ENCODE peak calls at places on chromosomes 7 and 10, in eight cellular contexts. R is Panc1, Q is HCT116, C is GM23338, L is HepG2, N is SK-N-SH, D is K562, F is GM12878. O is an unnamed sample.

GRCh38 chr7:157529768-157530560 is 193.2 kb downstream of the DNAJB6 start:
- DNase-seq in R (no peak), Q (no peak), C (no peak), L (no peak), N (no peak), D (no peak), F (no peak), O (no peak)

GRCh38 chr7:155959894-155960293 is 147.6 kb upstream of the SHH start:
- DNase-seq in R (no peak), Q (peak; percentile 93), C (no peak), L (no peak), N (no peak), D (no peak), F (no peak), O (no peak)

GRCh38 chr7:46811529-46811928 is 770.4 kb downstream of the TNS3 start:
- DNase-seq in R (no peak), Q (no peak), C (no peak), L (no peak), N (no peak), D (no peak), F (no peak), O (no peak)

GRCh38 chr7:5694221-5694754 is 87.2 kb downstream of the RNF216 start:
- DNase-seq in R (no peak), Q (no peak), C (no peak), L (no peak), N (no peak), D (no peak), F (no peak), O (no peak)

GRCh38 chr7:12729112-12729511 is 41.7 kb downstream of the ARL4A start:
- DNase-seq in R (no peak), Q (no peak), C (peak; percentile 81), L (peak; percentile 18), N (peak; percentile 66), D (peak; percentile 82), F (no peak), O (peak; percentile 73)

GRCh38 chr10:22612316-22612715 is 102.1 kb downstream of the PIP4K2A start:
- DNase-seq in R (no peak), Q (no peak), C (no peak), L (no peak), N (no peak), D (no peak), F (no peak), O (no peak)

GRCh38 chr7:108480311-108480710 is 24.1 kb upstream of the NRCAM start:
- DNase-seq in R (no peak), Q (no peak), C (no peak), L (no peak), N (no peak), D (no peak), F (no peak), O (no peak)

GRCh38 chr7:23966941-23967340 is 256.9 kb downstream of the STK31 start:
- DNase-seq in R (no peak), Q (no peak), C (no peak), L (no peak), N (no peak), D (no peak), F (no peak), O (no peak)

GRCh38 chr7:129824291-129825004 is 128.3 kb downstream of the UBE2H start:
- DNase-seq in R (no peak), Q (no peak), C (no peak), L (no peak), N (no peak), D (no peak), F (no peak), O (no peak)

GRCh38 chr10:94397549-94398370 is 4.6 kb upstream of the TBC1D12 start:
- DNase-seq in R (no peak), Q (no peak), C (peak; percentile 28), L (peak; percentile 30), N (peak; percentile 6), D (no peak), F (no peak), O (no peak)

GRCh38 chr10:106836923-106837322 is 327.6 kb downstream of the SORCS1 start:
- DNase-seq in R (no peak), Q (no peak), C (no peak), L (no peak), N (no peak), D (no peak), F (peak; percentile 83), O (peak; percentile 49)

GRCh38 chr7:4015371-4015770 is 666.7 kb upstream of the FOXK1 start:
- DNase-seq in R (no peak), Q (no peak), C (no peak), L (no peak), N (no peak), D (no peak), F (no peak), O (no peak)

GRCh38 chr10:88491314-88491713 is 91.8 kb downstream of the RNLS start:
- DNase-seq in R (no peak), Q (no peak), C (no peak), L (no peak), N (no peak), D (no peak), F (no peak), O (peak; percentile 20)

GRCh38 chr10:73586583-73586984 is 4.6 kb downstream of the USP54 start:
- DNase-seq in R (no peak), Q (no peak), C (no peak), L (peak; percentile 93), N (peak; percentile 10), D (no peak), F (no peak), O (peak; percentile 7)

GRCh38 chr7:115634633-115635032 is 395.9 kb downstream of the TFEC start:
- DNase-seq in R (peak; percentile 8), Q (no peak), C (no peak), L (peak; percentile 22), N (no peak), D (no peak), F (no peak), O (no peak)

GRCh38 chr7:21967500-21968099 is 21.9 kb upstream of the CDCA7L start:
- DNase-seq in R (no peak), Q (no peak), C (no peak), L (no peak), N (no peak), D (no peak), F (no peak), O (no peak)

GRCh38 chr7:78226059-78226658 is 427.6 kb downstream of the PHTF2 start:
- DNase-seq in R (peak; percentile 8), Q (peak; percentile 22), C (peak; percentile 86), L (peak; percentile 16), N (peak; percentile 66), D (peak; percentile 48), F (no peak), O (peak; percentile 8)

GRCh38 chr7:51010534-51010933 is 227.8 kb upstream of the GRB10 start:
- DNase-seq in R (no peak), Q (no peak), C (no peak), L (no peak), N (no peak), D (no peak), F (no peak), O (no peak)

GRCh38 chr10:508726-509125 is 180.7 kb downstream of the DIP2C start:
- DNase-seq in R (no peak), Q (no peak), C (no peak), L (no peak), N (no peak), D (no peak), F (no peak), O (no peak)

GRCh38 chr7:39749177-39749576 is 125.8 kb downstream of the RALA start:
- DNase-seq in R (no peak), Q (no peak), C (no peak), L (no peak), N (no peak), D (no peak), F (no peak), O (no peak)

GRCh38 chr10:71339796-71340589 is 20.9 kb downstream of the SLC29A3 start:
- DNase-seq in R (no peak), Q (peak; percentile 33), C (no peak), L (peak; percentile 99), N (no peak), D (peak; percentile 30), F (no peak), O (no peak)

GRCh38 chr7:90723866-90724265 is 127.7 kb downstream of the CDK14 start:
- DNase-seq in R (no peak), Q (no peak), C (no peak), L (no peak), N (no peak), D (no peak), F (no peak), O (no peak)

GRCh38 chr7:30135551-30136271 is 925 bp downstream of the MTURN start:
- DNase-seq in R (no peak), Q (no peak), C (peak; percentile 58), L (peak; percentile 30), N (peak; percentile 88), D (peak; percentile 59), F (no peak), O (peak; percentile 80)

DNA sequence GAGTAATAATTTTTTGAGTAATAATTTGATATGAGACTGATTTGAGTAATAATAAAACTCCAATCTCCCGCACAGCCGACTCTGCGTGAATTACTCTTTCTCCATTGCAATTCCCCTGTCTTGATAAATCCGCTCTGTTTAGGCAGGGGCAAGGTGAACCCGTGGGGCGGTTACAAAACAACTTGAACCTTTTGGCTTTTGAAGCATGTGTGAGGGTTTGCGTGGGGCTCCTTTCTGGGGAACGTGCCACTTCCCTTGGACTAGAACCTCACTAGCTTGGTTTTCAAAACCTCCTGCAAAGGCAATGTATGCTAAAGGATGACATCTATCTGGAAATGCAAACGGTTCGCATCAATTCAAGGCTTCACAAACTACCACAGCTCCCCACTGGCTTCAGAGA is 1.5 kb downstream of the CRPPA start:
- DNase-seq in R (no peak), Q (no peak), C (no peak), L (no peak), N (no peak), D (peak; percentile 23), F (no peak), O (no peak)
- H3K27ac ChIP-seq in R (peak overlapping the region; percentile 89), Q (peak overlapping the region; percentile 90), C (no peak overlapping the region), L (no peak overlapping the region), N (no peak overlapping the region), D (peak overlapping the region; percentile 97), F (no peak overlapping the region), O (no peak overlapping the region)

GRCh38 chr10:62831346-62831745 is 15.2 kb upstream of the EGR2 start:
- DNase-seq in R (no peak), Q (no peak), C (no peak), L (no peak), N (no peak), D (no peak), F (no peak), O (no peak)
- TF ChIP-seq REST in R (no peak), Q (no peak), C (no peak), L (no peak), N (no peak), D (no peak), F (no peak), O (no peak)

DNA sequence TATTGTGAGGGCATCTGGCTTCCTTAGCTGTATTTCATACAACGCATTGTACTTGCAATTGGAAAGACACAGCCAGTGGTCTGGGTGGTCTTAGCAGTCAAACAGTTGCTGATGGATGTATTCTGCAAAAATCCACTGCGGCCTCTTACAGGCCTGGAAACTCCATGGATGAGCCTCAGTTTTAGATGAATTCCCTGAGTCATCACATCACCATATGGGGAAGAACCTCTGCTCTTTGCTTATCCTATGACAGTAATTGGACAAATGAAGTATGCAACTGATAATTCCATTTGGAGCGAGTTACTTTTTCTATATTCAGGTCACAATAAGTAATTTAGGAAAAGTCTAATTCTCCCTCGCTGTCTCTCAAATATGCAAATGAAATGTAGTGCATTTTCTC is 78.7 kb downstream of the WDFY4 start:
- DNase-seq in R (no peak), Q (no peak), C (no peak), L (no peak), N (no peak), D (no peak), F (no peak), O (no peak)
- H3K27me3 ChIP-seq in R (no peaks in the 10 kb centered on the region), Q (peaks cover 48% of the 10 kb centered on the region), C (no peaks in the 10 kb centered on the region), L (peaks cover 2% of the 10 kb centered on the region), N (no peaks in the 10 kb centered on the region), D (peaks cover 11% of the 10 kb centered on the region), F (no peaks in the 10 kb centered on the region), O (no peaks in the 10 kb centered on the region)

GRCh38 chr7:18064242-18064838 is 36.7 kb upstream of the PRPS1L1 start:
- DNase-seq in R (peak; percentile 7), Q (no peak), C (peak; percentile 69), L (peak; percentile 15), N (peak; percentile 26), D (peak; percentile 34), F (no peak), O (peak; percentile 39)
- H3K27ac ChIP-seq in R (no peak overlapping the region), Q (no peak overlapping the region), C (no peak overlapping the region), L (no peak overlapping the region), N (no peak overlapping the region), D (no peak overlapping the region), F (no peak overlapping the region), O (no peak overlapping the region)